ENCODE peak calls at places on chromosomes 5 and 9, in five cellular contexts. One of them, this sample, is unnamed.

GRCh38 chr9:115146581-115147021 is 28.6 kb upstream of the TNC start:
- DNase-seq in fibroblast of lung: peak
- DNase-seq in mesendoderm: peak
- DNase-seq in K562: no peak
- DNase-seq in kidney: no peak
- DNase-seq in this sample: no peak

GRCh38 chr9:93574900-93575705 is 1.3 kb upstream of the PHF2 start:
- DNase-seq in fibroblast of lung: no peak
- DNase-seq in mesendoderm: peak
- DNase-seq in K562: no peak
- DNase-seq in kidney: no peak
- DNase-seq in this sample: no peak

GRCh38 chr5:67774796-67775195 is 440.8 kb upstream of the PIK3R1 start:
- DNase-seq in fibroblast of lung: no peak
- DNase-seq in mesendoderm: no peak
- DNase-seq in K562: no peak
- DNase-seq in kidney: no peak
- DNase-seq in this sample: no peak

GRCh38 chr5:128498844-128499455 is 39.1 kb downstream of the FBN2 start:
- DNase-seq in fibroblast of lung: peak
- DNase-seq in mesendoderm: peak
- DNase-seq in K562: peak
- DNase-seq in kidney: no peak
- DNase-seq in this sample: peak

GRCh38 chr9:128733256-128733655 is 9.3 kb upstream of the ZDHHC12 start:
- DNase-seq in fibroblast of lung: peak
- DNase-seq in mesendoderm: peak
- DNase-seq in K562: peak
- DNase-seq in kidney: no peak
- DNase-seq in this sample: peak

GRCh38 chr9:83957029-83957513 is 22.9 kb downstream of the HNRNPK start:
- DNase-seq in fibroblast of lung: no peak
- DNase-seq in mesendoderm: no peak
- DNase-seq in K562: no peak
- DNase-seq in kidney: no peak
- DNase-seq in this sample: peak

GRCh38 chr9:35563791-35564197 is 41.3 kb upstream of the TESK1 start:
- DNase-seq in fibroblast of lung: no peak
- DNase-seq in mesendoderm: peak
- DNase-seq in K562: peak
- DNase-seq in kidney: peak
- DNase-seq in this sample: no peak

GRCh38 chr5:68484307-68485068 is 268.9 kb downstream of the PIK3R1 start:
- DNase-seq in fibroblast of lung: peak
- DNase-seq in mesendoderm: no peak
- DNase-seq in K562: no peak
- DNase-seq in kidney: no peak
- DNase-seq in this sample: no peak

GRCh38 chr5:98768160-98769005 is 5.1 kb upstream of the RGMB start:
- DNase-seq in fibroblast of lung: peak
- DNase-seq in mesendoderm: peak
- DNase-seq in K562: peak
- DNase-seq in kidney: no peak
- DNase-seq in this sample: peak

GRCh38 chr9:92718086-92719001 is 46.3 kb downstream of the BICD2 start:
- DNase-seq in fibroblast of lung: no peak
- DNase-seq in mesendoderm: no peak
- DNase-seq in K562: no peak
- DNase-seq in kidney: peak
- DNase-seq in this sample: peak

GRCh38 chr9:25917593-25918426 is 239.6 kb upstream of the TUSC1 start:
- DNase-seq in fibroblast of lung: peak
- DNase-seq in mesendoderm: no peak
- DNase-seq in K562: no peak
- DNase-seq in kidney: no peak
- DNase-seq in this sample: no peak

GRCh38 chr9:35659340-35659739 is 1.2 kb downstream of the CCDC107 start:
- DNase-seq in fibroblast of lung: peak
- DNase-seq in mesendoderm: no peak
- DNase-seq in K562: no peak
- DNase-seq in kidney: peak
- DNase-seq in this sample: peak

DNA sequence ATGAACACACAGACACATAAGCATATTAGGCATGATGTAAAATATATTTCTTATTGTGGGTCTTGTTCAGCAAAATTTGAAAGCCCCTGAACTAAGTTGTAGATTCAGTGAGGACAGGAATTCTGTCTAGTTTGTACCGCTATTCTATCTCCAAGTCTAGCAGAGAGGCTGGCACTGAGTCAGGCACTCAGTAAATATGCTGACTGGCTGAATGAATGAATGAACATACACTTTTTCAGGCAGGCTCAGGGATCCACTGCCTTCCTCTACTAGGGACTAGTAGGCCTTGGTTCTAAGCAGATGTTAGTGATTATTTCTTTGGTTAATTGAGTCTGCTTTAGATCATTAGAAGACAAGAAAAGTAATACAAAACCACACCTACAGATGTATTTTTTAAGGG is 157.5 kb downstream of the ZSWIM6 start:
- DNase-seq in fibroblast of lung: no peak
- DNase-seq in mesendoderm: no peak
- DNase-seq in K562: no peak
- DNase-seq in kidney: no peak
- DNase-seq in this sample: no peak
- H3K9ac ChIP-seq in fibroblast of lung: no peak
- H3K9ac ChIP-seq in mesendoderm: no peak
- H3K9ac ChIP-seq in K562: no peak
- H3K9ac ChIP-seq in kidney: no peak
- H3K9ac ChIP-seq in this sample: no peak

GRCh38 chr9:88011005-88011766 is 36.9 kb upstream of the CDK20 start:
- DNase-seq in fibroblast of lung: peak
- DNase-seq in mesendoderm: peak
- DNase-seq in K562: peak
- DNase-seq in kidney: no peak
- DNase-seq in this sample: no peak
- H3K27ac ChIP-seq in fibroblast of lung: no peak
- H3K27ac ChIP-seq in mesendoderm: no peak
- H3K27ac ChIP-seq in K562: no peak
- H3K27ac ChIP-seq in kidney: no peak
- H3K27ac ChIP-seq in this sample: no peak

GRCh38 chr5:89930591-89931383 is 478.8 kb downstream of the CETN3 start:
- DNase-seq in fibroblast of lung: peak
- DNase-seq in mesendoderm: peak
- DNase-seq in K562: no peak
- DNase-seq in kidney: no peak
- DNase-seq in this sample: no peak
- H3K9ac ChIP-seq in fibroblast of lung: no peak
- H3K9ac ChIP-seq in mesendoderm: no peak
- H3K9ac ChIP-seq in K562: no peak
- H3K9ac ChIP-seq in kidney: no peak
- H3K9ac ChIP-seq in this sample: no peak

GRCh38 chr5:58181578-58182286 is 278.2 kb downstream of the PLK2 start:
- DNase-seq in fibroblast of lung: no peak
- DNase-seq in mesendoderm: no peak
- DNase-seq in K562: no peak
- DNase-seq in kidney: no peak
- DNase-seq in this sample: no peak
- H3K27ac ChIP-seq in fibroblast of lung: no peak
- H3K27ac ChIP-seq in mesendoderm: no peak
- H3K27ac ChIP-seq in K562: no peak
- H3K27ac ChIP-seq in kidney: no peak
- H3K27ac ChIP-seq in this sample: no peak

GRCh38 chr5:94362857-94363256 is 255.5 kb downstream of the KIAA0825 start:
- DNase-seq in fibroblast of lung: no peak
- DNase-seq in mesendoderm: no peak
- DNase-seq in K562: no peak
- DNase-seq in kidney: no peak
- DNase-seq in this sample: no peak
- H3K9ac ChIP-seq in fibroblast of lung: no peak
- H3K9ac ChIP-seq in mesendoderm: no peak
- H3K9ac ChIP-seq in K562: no peak
- H3K9ac ChIP-seq in kidney: no peak
- H3K9ac ChIP-seq in this sample: no peak

DNA sequence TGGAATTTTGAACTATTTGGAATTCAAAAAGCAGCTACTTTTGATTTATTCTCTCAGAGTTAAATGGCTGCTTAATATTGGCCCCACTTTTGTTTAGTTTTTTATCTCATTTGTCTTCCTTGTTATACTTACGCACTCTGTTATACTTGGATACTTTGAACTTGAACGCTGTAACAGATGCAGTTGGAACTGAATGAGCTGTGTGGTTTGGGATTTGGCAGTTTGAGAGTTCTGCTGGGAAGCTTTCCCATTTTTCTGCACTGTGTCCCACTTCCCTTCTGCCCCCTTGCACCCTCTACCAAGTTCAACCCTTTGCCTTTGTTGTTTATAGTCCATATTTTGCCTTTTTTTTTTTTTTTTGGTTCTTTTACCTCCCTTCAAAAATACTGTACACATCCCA is 3.8 kb downstream of the RHOBTB3 start:
- DNase-seq in fibroblast of lung: peak
- DNase-seq in mesendoderm: no peak
- DNase-seq in K562: no peak
- DNase-seq in kidney: no peak
- DNase-seq in this sample: no peak
- H3K27ac ChIP-seq in fibroblast of lung: peak
- H3K27ac ChIP-seq in mesendoderm: no peak
- H3K27ac ChIP-seq in K562: no peak
- H3K27ac ChIP-seq in kidney: no peak
- H3K27ac ChIP-seq in this sample: no peak

GRCh38 chr9:87725900-87726709 is at the start of gene CTSL:
- DNase-seq in fibroblast of lung: peak
- DNase-seq in mesendoderm: peak
- DNase-seq in K562: peak
- DNase-seq in kidney: peak
- DNase-seq in this sample: no peak
- H3K9ac ChIP-seq in fibroblast of lung: peak
- H3K9ac ChIP-seq in mesendoderm: peak
- H3K9ac ChIP-seq in K562: peak
- H3K9ac ChIP-seq in kidney: peak
- H3K9ac ChIP-seq in this sample: no peak

GRCh38 chr5:160162910-160163309 is 43.7 kb upstream of the PWWP2A start:
- DNase-seq in fibroblast of lung: no peak
- DNase-seq in mesendoderm: no peak
- DNase-seq in K562: no peak
- DNase-seq in kidney: no peak
- DNase-seq in this sample: no peak

GRCh38 chr5:160161626-160162025 is 42.4 kb upstream of the PWWP2A start:
- DNase-seq in fibroblast of lung: no peak
- DNase-seq in mesendoderm: peak
- DNase-seq in K562: no peak
- DNase-seq in kidney: no peak
- DNase-seq in this sample: no peak

GRCh38 chr5:160158087-160158486 is 38.8 kb upstream of the PWWP2A start:
- DNase-seq in fibroblast of lung: no peak
- DNase-seq in mesendoderm: peak
- DNase-seq in K562: no peak
- DNase-seq in kidney: no peak
- DNase-seq in this sample: peak

GRCh38 chr5:160155017-160155725 is 35.9 kb upstream of the PWWP2A start:
- DNase-seq in fibroblast of lung: peak
- DNase-seq in mesendoderm: peak
- DNase-seq in K562: no peak
- DNase-seq in kidney: no peak
- DNase-seq in this sample: no peak

GRCh38 chr5:160159991-160160826 is 41.0 kb upstream of the PWWP2A start:
- DNase-seq in fibroblast of lung: peak
- DNase-seq in mesendoderm: peak
- DNase-seq in K562: no peak
- DNase-seq in kidney: no peak
- DNase-seq in this sample: no peak
- H3K27ac ChIP-seq in fibroblast of lung: no peak
- H3K27ac ChIP-seq in mesendoderm: peak
- H3K27ac ChIP-seq in K562: no peak
- H3K27ac ChIP-seq in kidney: no peak
- H3K27ac ChIP-seq in this sample: no peak

This sample was measured in Karpas-422.